ENCODE peak calls at places on chromosomes 3 and 15, in five cellular contexts. One of them, this sample, is unnamed.

GRCh38 chr15:90558182-90558581 is 28.5 kb downstream of the CRTC3 start:
- DNase-seq in HepG2: peak
- DNase-seq in A549: no peak
- DNase-seq in K562: peak
- DNase-seq in GM12878: no peak
- DNase-seq in this sample: peak

GRCh38 chr3:117671707-117672318 is 962.2 kb downstream of the TUSC7 start:
- DNase-seq in HepG2: no peak
- DNase-seq in A549: no peak
- DNase-seq in K562: no peak
- DNase-seq in GM12878: no peak
- DNase-seq in this sample: no peak

GRCh38 chr3:71341721-71342120 is 241.8 kb downstream of the FOXP1 start:
- DNase-seq in HepG2: no peak
- DNase-seq in A549: no peak
- DNase-seq in K562: no peak
- DNase-seq in GM12878: no peak
- DNase-seq in this sample: peak

GRCh38 chr3:152719264-152719663 is 115.7 kb upstream of the P2RY1 start:
- DNase-seq in HepG2: no peak
- DNase-seq in A549: no peak
- DNase-seq in K562: no peak
- DNase-seq in GM12878: no peak
- DNase-seq in this sample: peak

GRCh38 chr3:57009367-57009766 is 51.1 kb upstream of the SPATA12 start:
- DNase-seq in HepG2: no peak
- DNase-seq in A549: no peak
- DNase-seq in K562: no peak
- DNase-seq in GM12878: no peak
- DNase-seq in this sample: no peak

GRCh38 chr3:111531446-111531845 is 10.6 kb upstream of the CD96 start:
- DNase-seq in HepG2: no peak
- DNase-seq in A549: no peak
- DNase-seq in K562: no peak
- DNase-seq in GM12878: no peak
- DNase-seq in this sample: no peak

GRCh38 chr15:37035349-37035748 is 65.0 kb downstream of the MEIS2 start:
- DNase-seq in HepG2: peak
- DNase-seq in A549: no peak
- DNase-seq in K562: no peak
- DNase-seq in GM12878: no peak
- DNase-seq in this sample: no peak

GRCh38 chr15:88400591-88400990 is 66.6 kb downstream of the MRPL46 start:
- DNase-seq in HepG2: no peak
- DNase-seq in A549: no peak
- DNase-seq in K562: no peak
- DNase-seq in GM12878: no peak
- DNase-seq in this sample: no peak

GRCh38 chr15:50218291-50218690 is 36.3 kb downstream of the SLC27A2 start:
- DNase-seq in HepG2: no peak
- DNase-seq in A549: no peak
- DNase-seq in K562: no peak
- DNase-seq in GM12878: no peak
- DNase-seq in this sample: no peak

GRCh38 chr15:69296606-69297005 is 2.1 kb upstream of the PAQR5 start:
- DNase-seq in HepG2: no peak
- DNase-seq in A549: no peak
- DNase-seq in K562: no peak
- DNase-seq in GM12878: no peak
- DNase-seq in this sample: no peak

GRCh38 chr3:47434849-47435248 is 40.9 kb downstream of the SCAP start:
- DNase-seq in HepG2: no peak
- DNase-seq in A549: no peak
- DNase-seq in K562: no peak
- DNase-seq in GM12878: no peak
- DNase-seq in this sample: no peak

GRCh38 chr3:129605593-129606521 is 619 bp downstream of the PLXND1 start:
- DNase-seq in HepG2: no peak
- DNase-seq in A549: peak
- DNase-seq in K562: no peak
- DNase-seq in GM12878: no peak
- DNase-seq in this sample: peak

GRCh38 chr15:32030795-32031194 is 480 bp downstream of the CHRNA7 start:
- DNase-seq in HepG2: no peak
- DNase-seq in A549: peak
- DNase-seq in K562: no peak
- DNase-seq in GM12878: no peak
- DNase-seq in this sample: no peak

GRCh38 chr3:44003801-44004200 is 237.9 kb upstream of the TOPAZ1 start:
- DNase-seq in HepG2: no peak
- DNase-seq in A549: no peak
- DNase-seq in K562: no peak
- DNase-seq in GM12878: no peak
- DNase-seq in this sample: no peak

GRCh38 chr3:21894459-21895083 is 143.6 kb upstream of the ZNF385D start:
- DNase-seq in HepG2: no peak
- DNase-seq in A549: peak
- DNase-seq in K562: no peak
- DNase-seq in GM12878: no peak
- DNase-seq in this sample: peak

GRCh38 chr3:152780553-152780952 is 54.4 kb upstream of the P2RY1 start:
- DNase-seq in HepG2: no peak
- DNase-seq in A549: no peak
- DNase-seq in K562: no peak
- DNase-seq in GM12878: no peak
- DNase-seq in this sample: no peak

GRCh38 chr15:91866371-91866905 is 12.9 kb downstream of the SLCO3A1 start:
- DNase-seq in HepG2: no peak
- DNase-seq in A549: no peak
- DNase-seq in K562: no peak
- DNase-seq in GM12878: no peak
- DNase-seq in this sample: no peak

GRCh38 chr3:177443469-177443868 is 246.2 kb upstream of the TBL1XR1 start:
- DNase-seq in HepG2: peak
- DNase-seq in A549: no peak
- DNase-seq in K562: peak
- DNase-seq in GM12878: no peak
- DNase-seq in this sample: peak

GRCh38 chr3:197345381-197345780 is 47.0 kb upstream of the DLG1 start:
- DNase-seq in HepG2: no peak
- DNase-seq in A549: no peak
- DNase-seq in K562: peak
- DNase-seq in GM12878: no peak
- DNase-seq in this sample: no peak

GRCh38 chr3:136819784-136820640 is 1.1 kb downstream of the SLC35G2 start:
- DNase-seq in HepG2: peak
- DNase-seq in A549: peak
- DNase-seq in K562: no peak
- DNase-seq in GM12878: no peak
- DNase-seq in this sample: peak

GRCh38 chr15:70748281-70748747 is 15.0 kb downstream of the UACA start:
- DNase-seq in HepG2: no peak
- DNase-seq in A549: no peak
- DNase-seq in K562: no peak
- DNase-seq in GM12878: no peak
- DNase-seq in this sample: no peak

GRCh38 chr15:67193223-67194009 is 61.0 kb downstream of the AAGAB start:
- DNase-seq in HepG2: no peak
- DNase-seq in A549: no peak
- DNase-seq in K562: no peak
- DNase-seq in GM12878: no peak
- DNase-seq in this sample: no peak

GRCh38 chr3:135706758-135707375 is 258.7 kb upstream of the PPP2R3A start:
- DNase-seq in HepG2: no peak
- DNase-seq in A549: no peak
- DNase-seq in K562: no peak
- DNase-seq in GM12878: no peak
- DNase-seq in this sample: no peak

GRCh38 chr3:159726231-159726964 is 262.2 kb upstream of the IL12A start:
- DNase-seq in HepG2: no peak
- DNase-seq in A549: no peak
- DNase-seq in K562: no peak
- DNase-seq in GM12878: no peak
- DNase-seq in this sample: no peak

GRCh38 chr3:44555753-44556152 is 760 bp downstream of the ZKSCAN7 start:
- DNase-seq in HepG2: peak
- DNase-seq in A549: no peak
- DNase-seq in K562: no peak
- DNase-seq in GM12878: no peak
- DNase-seq in this sample: no peak

GRCh38 chr15:44710236-44711088 is 661 bp downstream of the PATL2 start:
- DNase-seq in HepG2: no peak
- DNase-seq in A549: peak
- DNase-seq in K562: peak
- DNase-seq in GM12878: peak
- DNase-seq in this sample: no peak
- TF ChIP-seq MYC in HepG2: no peak
- TF ChIP-seq MYC in A549: no peak
- TF ChIP-seq MYC in K562: no peak
- TF ChIP-seq MYC in GM12878: no peak
- TF ChIP-seq MYC in this sample: no peak

DNA sequence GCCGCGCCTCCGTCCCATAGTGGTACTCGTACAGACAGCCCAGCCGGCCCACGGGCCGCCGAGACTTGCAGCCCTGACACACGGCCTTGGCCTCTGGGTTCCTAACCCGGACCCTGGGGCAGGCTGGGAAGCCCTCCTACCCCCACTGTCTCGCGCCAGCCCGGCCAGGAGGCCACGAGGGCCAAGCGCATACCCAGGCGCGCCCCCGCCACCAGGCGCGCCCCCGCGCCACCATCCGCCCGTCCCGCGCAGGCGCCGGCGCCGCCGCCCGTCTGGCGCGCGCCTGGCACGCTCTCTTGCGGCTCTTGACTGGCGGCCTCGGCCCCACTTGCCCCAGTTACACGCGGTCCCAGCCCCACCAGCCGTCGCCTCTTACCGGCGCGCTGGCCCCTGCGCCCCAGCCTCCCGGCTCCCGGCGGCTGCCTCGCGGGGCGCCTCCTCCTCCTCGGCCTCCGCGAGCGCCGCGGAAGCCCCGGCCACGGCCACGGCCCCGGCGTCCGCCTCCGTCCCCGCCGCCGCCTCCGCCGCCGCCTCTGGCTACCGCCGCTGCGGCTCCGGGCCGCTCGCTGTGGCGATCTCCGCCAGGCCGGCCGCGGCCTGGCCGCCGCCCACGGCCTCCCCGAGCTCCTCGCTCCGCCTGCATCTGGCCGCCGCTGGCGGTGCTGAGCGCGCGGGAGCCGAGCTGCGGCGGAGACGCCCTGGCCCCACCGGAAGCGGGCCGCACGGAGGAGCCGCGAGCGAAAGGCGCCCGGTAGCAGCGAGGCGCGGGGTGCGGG is 412 bp downstream of the AVEN start:
- DNase-seq in HepG2: peak
- DNase-seq in A549: peak
- DNase-seq in K562: peak
- DNase-seq in GM12878: no peak
- DNase-seq in this sample: peak
- TF ChIP-seq POLR2A in HepG2: peak
- TF ChIP-seq POLR2A in A549: peak
- TF ChIP-seq POLR2A in K562: no peak
- TF ChIP-seq POLR2A in GM12878: peak
- TF ChIP-seq POLR2A in this sample: peak

DNA sequence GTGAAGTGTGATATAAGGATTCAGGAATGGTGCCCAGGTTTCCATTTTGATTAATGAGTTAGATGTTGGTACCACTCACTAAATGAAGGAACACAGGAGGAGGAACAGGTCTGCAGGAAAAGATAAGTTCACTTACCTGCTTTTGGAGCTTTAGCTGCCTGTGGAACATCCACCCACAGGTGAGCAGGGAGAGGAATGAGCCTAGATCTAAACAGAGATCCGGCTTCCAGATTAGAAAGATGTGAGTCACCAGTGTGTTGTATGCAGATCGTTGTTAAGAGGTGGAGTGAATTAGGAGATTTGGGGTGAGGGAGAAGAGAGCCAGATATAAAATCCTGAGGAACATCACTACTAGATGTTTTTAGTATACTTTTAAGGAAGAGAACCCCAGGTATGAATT is 118.4 kb downstream of the KLHL25 start:
- DNase-seq in HepG2: no peak
- DNase-seq in A549: no peak
- DNase-seq in K562: no peak
- DNase-seq in GM12878: no peak
- DNase-seq in this sample: no peak
- H3K27ac ChIP-seq in HepG2: no peak
- H3K27ac ChIP-seq in A549: no peak
- H3K27ac ChIP-seq in K562: no peak
- H3K27ac ChIP-seq in GM12878: no peak
- H3K27ac ChIP-seq in this sample: no peak

GRCh38 chr3:5264896-5265770 is 77.6 kb downstream of the EDEM1 start:
- DNase-seq in HepG2: no peak
- DNase-seq in A549: no peak
- DNase-seq in K562: no peak
- DNase-seq in GM12878: no peak
- DNase-seq in this sample: no peak
- TF ChIP-seq MYC in HepG2: no peak
- TF ChIP-seq MYC in A549: no peak
- TF ChIP-seq MYC in K562: no peak
- TF ChIP-seq MYC in GM12878: no peak
- TF ChIP-seq MYC in this sample: no peak

DNA sequence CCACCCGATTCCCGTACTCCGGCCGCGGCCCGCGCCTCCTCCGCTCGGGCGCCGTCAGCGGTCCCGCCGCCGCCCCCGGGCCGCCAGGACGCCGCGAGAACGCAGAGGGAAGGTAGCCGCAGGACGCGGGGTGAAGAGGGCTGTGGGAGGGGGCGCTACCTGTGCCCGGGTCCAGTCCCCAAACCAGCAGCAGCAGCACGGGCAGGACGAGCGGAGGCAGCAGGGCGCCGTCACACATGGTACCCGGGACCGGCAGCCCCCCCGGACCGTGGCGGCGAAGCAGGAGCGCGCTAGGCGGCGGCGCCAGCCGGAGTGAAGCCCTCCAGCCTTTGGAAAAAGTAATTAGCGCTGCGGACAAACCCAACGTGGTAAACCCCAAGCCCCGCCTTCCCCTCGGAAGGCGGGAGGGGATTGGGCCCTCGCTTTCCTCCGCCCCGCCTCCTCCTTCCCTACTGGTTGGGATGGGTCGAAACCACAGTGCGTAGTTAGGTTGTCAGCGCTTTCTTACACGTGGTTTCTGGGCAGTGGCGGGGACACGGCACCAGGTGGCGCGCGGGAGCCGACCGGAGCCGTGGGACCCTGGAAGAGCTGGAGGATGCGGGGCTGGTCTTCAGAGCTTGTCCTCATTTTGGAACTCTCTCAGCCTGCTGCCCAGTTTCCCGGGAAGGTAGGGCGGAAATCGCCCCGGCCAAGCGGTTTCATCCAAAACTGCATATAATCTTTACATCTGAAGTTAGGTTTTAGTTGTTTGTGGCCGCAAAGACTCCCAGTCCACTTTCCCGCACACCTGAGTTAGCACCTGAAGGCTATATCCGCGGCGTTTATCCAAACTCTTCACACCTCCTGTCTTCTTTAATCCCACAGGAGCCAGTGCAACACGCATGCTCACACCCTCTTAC is at the start of gene ADAMTS17:
- DNase-seq in HepG2: peak
- DNase-seq in A549: peak
- DNase-seq in K562: peak
- DNase-seq in GM12878: peak
- DNase-seq in this sample: peak
- TF ChIP-seq POLR2A in HepG2: no peak
- TF ChIP-seq POLR2A in A549: no peak
- TF ChIP-seq POLR2A in K562: no peak
- TF ChIP-seq POLR2A in GM12878: no peak
- TF ChIP-seq POLR2A in this sample: no peak